ENCODE peak calls at places on chromosomes 11 and 22, in five cellular contexts. One of them, this sample, is unnamed.

GRCh38 chr11:94111660-94112059 is 17.0 kb upstream of the PANX1 start:
- DNase-seq in nephron progenitor cell: no peak
- DNase-seq in Calu3: no peak
- DNase-seq in mesothelial cell of epicardium: no peak
- DNase-seq in BJ: no peak
- DNase-seq in this sample: no peak

GRCh38 chr22:46025225-46025972 is 48.4 kb upstream of the WNT7B start:
- DNase-seq in Calu3: no peak
- DNase-seq in mesothelial cell of epicardium: no peak
- DNase-seq in BJ: no peak
- DNase-seq in nephron progenitor cell: no peak
- DNase-seq in this sample: no peak

GRCh38 chr11:62805991-62806441 is 776 bp upstream of the NXF1 start:
- DNase-seq in BJ: no peak
- DNase-seq in mesothelial cell of epicardium: no peak
- DNase-seq in nephron progenitor cell: no peak
- DNase-seq in Calu3: no peak
- DNase-seq in this sample: no peak

GRCh38 chr22:35116817-35117216 is 50.9 kb downstream of the ISX start:
- DNase-seq in nephron progenitor cell: no peak
- DNase-seq in BJ: no peak
- DNase-seq in Calu3: peak
- DNase-seq in mesothelial cell of epicardium: no peak
- DNase-seq in this sample: no peak

GRCh38 chr11:77865805-77866204 is 44.9 kb downstream of the AAMDC start:
- DNase-seq in nephron progenitor cell: no peak
- DNase-seq in Calu3: no peak
- DNase-seq in BJ: no peak
- DNase-seq in mesothelial cell of epicardium: no peak
- DNase-seq in this sample: no peak

GRCh38 chr11:86999859-87000753 is 37.6 kb upstream of the TMEM135 start:
- DNase-seq in Calu3: peak
- DNase-seq in nephron progenitor cell: no peak
- DNase-seq in BJ: no peak
- DNase-seq in mesothelial cell of epicardium: no peak
- DNase-seq in this sample: no peak

GRCh38 chr11:96095884-96096301 is 172.0 kb upstream of the MTMR2 start:
- DNase-seq in nephron progenitor cell: no peak
- DNase-seq in Calu3: peak
- DNase-seq in mesothelial cell of epicardium: no peak
- DNase-seq in BJ: no peak
- DNase-seq in this sample: no peak

GRCh38 chr11:102837151-102837550 is 6.3 kb downstream of the MMP3 start:
- DNase-seq in BJ: no peak
- DNase-seq in nephron progenitor cell: no peak
- DNase-seq in mesothelial cell of epicardium: no peak
- DNase-seq in Calu3: no peak
- DNase-seq in this sample: no peak

GRCh38 chr22:37999640-38000272 is 15.4 kb upstream of the SOX10 start:
- DNase-seq in mesothelial cell of epicardium: no peak
- DNase-seq in Calu3: peak
- DNase-seq in BJ: no peak
- DNase-seq in nephron progenitor cell: no peak
- DNase-seq in this sample: no peak

GRCh38 chr11:73213196-73214143 is 4.6 kb upstream of the P2RY2 start:
- DNase-seq in nephron progenitor cell: no peak
- DNase-seq in Calu3: no peak
- DNase-seq in mesothelial cell of epicardium: no peak
- DNase-seq in BJ: no peak
- DNase-seq in this sample: no peak

GRCh38 chr22:49321477-49322055 is 506.1 kb downstream of the BRD1 start:
- DNase-seq in mesothelial cell of epicardium: peak
- DNase-seq in BJ: no peak
- DNase-seq in Calu3: no peak
- DNase-seq in nephron progenitor cell: no peak
- DNase-seq in this sample: no peak

GRCh38 chr11:39777035-39777434 is 1682.4 kb downstream of the LRRC4C start:
- DNase-seq in BJ: no peak
- DNase-seq in nephron progenitor cell: no peak
- DNase-seq in mesothelial cell of epicardium: no peak
- DNase-seq in Calu3: no peak
- DNase-seq in this sample: no peak

GRCh38 chr11:62599909-62600308 is 1.8 kb downstream of the MTA2 start:
- DNase-seq in BJ: no peak
- DNase-seq in Calu3: no peak
- DNase-seq in mesothelial cell of epicardium: no peak
- DNase-seq in nephron progenitor cell: no peak
- DNase-seq in this sample: no peak

GRCh38 chr22:32700186-32700882 is 101.2 kb upstream of the TIMP3 start:
- DNase-seq in mesothelial cell of epicardium: no peak
- DNase-seq in Calu3: no peak
- DNase-seq in nephron progenitor cell: no peak
- DNase-seq in BJ: no peak
- DNase-seq in this sample: no peak

GRCh38 chr11:73950869-73951710 is at the start of gene DNAJB13:
- DNase-seq in BJ: no peak
- DNase-seq in nephron progenitor cell: peak
- DNase-seq in Calu3: peak
- DNase-seq in mesothelial cell of epicardium: no peak
- DNase-seq in this sample: no peak

GRCh38 chr22:35766654-35767580 is 49.2 kb downstream of the APOL5 start:
- DNase-seq in BJ: no peak
- DNase-seq in mesothelial cell of epicardium: no peak
- DNase-seq in nephron progenitor cell: no peak
- DNase-seq in Calu3: no peak
- DNase-seq in this sample: no peak

GRCh38 chr11:72828081-72828567 is 13.9 kb downstream of the ATG16L2 start:
- DNase-seq in Calu3: no peak
- DNase-seq in BJ: no peak
- DNase-seq in mesothelial cell of epicardium: no peak
- DNase-seq in nephron progenitor cell: no peak
- DNase-seq in this sample: no peak

GRCh38 chr22:29951675-29952413 is 68.9 kb downstream of the MTMR3 start:
- DNase-seq in nephron progenitor cell: no peak
- DNase-seq in Calu3: no peak
- DNase-seq in BJ: no peak
- DNase-seq in mesothelial cell of epicardium: no peak
- DNase-seq in this sample: no peak

GRCh38 chr11:8082391-8083087 is 1.5 kb downstream of the TUB start:
- DNase-seq in Calu3: no peak
- DNase-seq in BJ: no peak
- DNase-seq in nephron progenitor cell: peak
- DNase-seq in mesothelial cell of epicardium: no peak
- DNase-seq in this sample: no peak

GRCh38 chr11:81377418-81377817 is 1356.2 kb downstream of the FAM181B start:
- DNase-seq in mesothelial cell of epicardium: no peak
- DNase-seq in Calu3: no peak
- DNase-seq in BJ: no peak
- DNase-seq in nephron progenitor cell: no peak
- DNase-seq in this sample: no peak

GRCh38 chr11:46677991-46678740 is 22.3 kb downstream of the ARHGAP1 start:
- DNase-seq in nephron progenitor cell: no peak
- DNase-seq in Calu3: no peak
- DNase-seq in BJ: no peak
- DNase-seq in mesothelial cell of epicardium: no peak
- DNase-seq in this sample: no peak

GRCh38 chr11:70005107-70005818 is 72.9 kb upstream of the ANO1 start:
- DNase-seq in Calu3: no peak
- DNase-seq in BJ: peak
- DNase-seq in mesothelial cell of epicardium: no peak
- DNase-seq in nephron progenitor cell: no peak
- DNase-seq in this sample: no peak

GRCh38 chr11:118437046-118437735 is 899 bp downstream of the KMT2A start:
- DNase-seq in BJ: no peak
- DNase-seq in Calu3: peak
- DNase-seq in mesothelial cell of epicardium: peak
- DNase-seq in nephron progenitor cell: peak
- DNase-seq in this sample: no peak

GRCh38 chr11:118295834-118296454 is 8.6 kb upstream of the CD3E start:
- DNase-seq in nephron progenitor cell: no peak
- DNase-seq in BJ: no peak
- DNase-seq in Calu3: peak
- DNase-seq in mesothelial cell of epicardium: no peak
- DNase-seq in this sample: peak

GRCh38 chr22:23903328-23903971 is 9.3 kb downstream of the MIF start:
- DNase-seq in mesothelial cell of epicardium: no peak
- DNase-seq in Calu3: no peak
- DNase-seq in nephron progenitor cell: no peak
- DNase-seq in BJ: no peak
- DNase-seq in this sample: no peak

GRCh38 chr11:14101388-14101787 is 138.9 kb downstream of the SPON1 start:
- DNase-seq in mesothelial cell of epicardium: no peak
- DNase-seq in nephron progenitor cell: no peak
- DNase-seq in Calu3: no peak
- DNase-seq in BJ: no peak
- DNase-seq in this sample: no peak

GRCh38 chr22:49674479-49674830 is 153.2 kb downstream of the BRD1 start:
- DNase-seq in nephron progenitor cell: no peak
- DNase-seq in Calu3: no peak
- DNase-seq in BJ: no peak
- DNase-seq in mesothelial cell of epicardium: no peak
- DNase-seq in this sample: no peak

GRCh38 chr11:123338266-123338800 is 91.7 kb upstream of the GRAMD1B start:
- DNase-seq in Calu3: no peak
- DNase-seq in mesothelial cell of epicardium: no peak
- DNase-seq in nephron progenitor cell: no peak
- DNase-seq in BJ: no peak
- DNase-seq in this sample: no peak

GRCh38 chr11:9462806-9463537 is 2.2 kb downstream of the ZNF143 start:
- DNase-seq in Calu3: no peak
- DNase-seq in nephron progenitor cell: no peak
- DNase-seq in BJ: no peak
- DNase-seq in mesothelial cell of epicardium: no peak
- DNase-seq in this sample: no peak

GRCh38 chr11:64789331-64790204 is 11.2 kb upstream of the SF1 start:
- DNase-seq in BJ: no peak
- DNase-seq in Calu3: no peak
- DNase-seq in mesothelial cell of epicardium: no peak
- DNase-seq in nephron progenitor cell: no peak
- DNase-seq in this sample: no peak

GRCh38 chr22:28934026-28934425 is 50.7 kb downstream of the ZNRF3 start:
- DNase-seq in Calu3: no peak
- DNase-seq in BJ: no peak
- DNase-seq in mesothelial cell of epicardium: no peak
- DNase-seq in nephron progenitor cell: no peak
- DNase-seq in this sample: no peak

GRCh38 chr22:24578355-24579241 is 14.3 kb downstream of the LRRC75B start:
- DNase-seq in nephron progenitor cell: no peak
- DNase-seq in mesothelial cell of epicardium: no peak
- DNase-seq in Calu3: no peak
- DNase-seq in BJ: no peak
- DNase-seq in this sample: no peak

DNA sequence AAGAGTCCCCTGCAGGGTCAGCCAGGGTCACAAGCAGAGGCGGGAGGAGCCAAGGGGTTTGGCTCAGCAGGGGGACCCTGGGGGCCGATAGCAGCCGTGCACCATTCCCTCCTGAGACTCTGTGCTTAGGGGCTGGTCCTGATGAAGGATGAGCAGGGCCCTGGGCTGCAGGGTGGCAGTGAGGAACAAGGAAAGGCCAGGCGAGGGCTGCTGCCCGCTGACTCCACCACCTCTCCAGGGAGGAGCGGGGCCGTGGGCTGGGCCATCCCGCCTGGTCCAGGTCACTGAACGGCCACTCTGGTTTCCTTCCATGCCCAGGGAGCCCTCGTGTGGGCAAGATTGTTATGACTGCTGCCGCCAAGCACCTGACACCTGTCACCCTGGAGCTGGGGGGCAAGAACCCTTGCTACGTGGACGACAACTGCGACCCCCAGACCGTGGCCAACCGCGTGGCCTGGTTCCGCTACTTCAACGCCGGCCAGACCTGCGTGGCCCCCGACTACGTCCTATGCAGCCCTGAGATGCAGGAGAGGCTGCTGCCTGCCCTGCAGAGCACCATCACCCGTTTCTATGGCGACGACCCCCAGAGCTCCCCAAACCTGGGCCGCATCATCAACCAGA is 9.2 kb upstream of the NDUFS8 start:
- DNase-seq in nephron progenitor cell: no peak
- DNase-seq in mesothelial cell of epicardium: no peak
- DNase-seq in Calu3: peak
- DNase-seq in BJ: no peak
- DNase-seq in this sample: no peak
- TF ChIP-seq CTCF in nephron progenitor cell: peak
- TF ChIP-seq CTCF in mesothelial cell of epicardium: no peak
- TF ChIP-seq CTCF in Calu3: peak
- TF ChIP-seq CTCF in BJ: peak
- TF ChIP-seq CTCF in this sample: peak

GRCh38 chr11:60913793-60914619 is at the start of gene TMEM109:
- DNase-seq in mesothelial cell of epicardium: peak
- DNase-seq in BJ: peak
- DNase-seq in nephron progenitor cell: peak
- DNase-seq in Calu3: peak
- DNase-seq in this sample: no peak
- TF ChIP-seq CTCF in mesothelial cell of epicardium: no peak
- TF ChIP-seq CTCF in BJ: no peak
- TF ChIP-seq CTCF in nephron progenitor cell: no peak
- TF ChIP-seq CTCF in Calu3: no peak
- TF ChIP-seq CTCF in this sample: no peak

DNA sequence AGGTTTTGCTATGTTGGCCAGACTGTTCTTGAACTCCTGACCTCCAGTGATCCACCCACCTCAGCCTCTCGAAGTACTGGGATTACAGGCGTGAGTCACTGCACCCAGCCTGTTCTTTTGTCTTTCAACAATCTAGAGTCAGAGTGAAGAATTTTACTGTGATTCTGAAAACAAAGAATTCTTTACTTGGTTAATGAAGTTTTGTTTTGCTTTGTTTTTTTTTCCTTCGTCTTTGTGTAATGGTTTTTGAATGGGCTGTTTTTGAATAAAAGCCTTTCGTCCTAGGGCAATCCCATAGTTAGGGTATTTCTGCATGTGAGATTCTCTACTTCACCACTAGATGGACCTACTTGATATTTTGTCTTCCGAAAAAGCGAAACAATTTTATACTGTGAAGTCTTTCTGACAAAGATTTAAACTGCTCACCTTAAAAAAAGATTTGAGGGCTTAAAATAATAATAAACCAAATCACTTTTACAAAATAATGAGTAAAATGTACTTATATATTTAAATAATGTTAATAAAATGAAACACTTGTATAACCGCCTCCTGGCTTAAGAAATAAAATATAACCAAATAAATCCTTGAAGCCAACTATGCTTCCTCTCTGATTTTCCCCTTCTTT is 43.4 kb upstream of the SC5D start:
- DNase-seq in mesothelial cell of epicardium: no peak
- DNase-seq in BJ: peak
- DNase-seq in Calu3: no peak
- DNase-seq in nephron progenitor cell: no peak
- DNase-seq in this sample: peak
- TF ChIP-seq CTCF in mesothelial cell of epicardium: peak
- TF ChIP-seq CTCF in BJ: peak
- TF ChIP-seq CTCF in Calu3: no peak
- TF ChIP-seq CTCF in nephron progenitor cell: peak
- TF ChIP-seq CTCF in this sample: peak

GRCh38 chr11:33257897-33258630 is 883 bp downstream of the HIPK3 start:
- DNase-seq in Calu3: peak
- DNase-seq in BJ: peak
- DNase-seq in nephron progenitor cell: peak
- DNase-seq in mesothelial cell of epicardium: peak
- DNase-seq in this sample: peak
- TF ChIP-seq CTCF in Calu3: no peak
- TF ChIP-seq CTCF in BJ: peak
- TF ChIP-seq CTCF in nephron progenitor cell: no peak
- TF ChIP-seq CTCF in mesothelial cell of epicardium: no peak
- TF ChIP-seq CTCF in this sample: peak

GRCh38 chr11:11635456-11635855 is 13.7 kb upstream of the GALNT18 start:
- DNase-seq in Calu3: no peak
- DNase-seq in nephron progenitor cell: no peak
- DNase-seq in BJ: no peak
- DNase-seq in mesothelial cell of epicardium: no peak
- DNase-seq in this sample: no peak
- TF ChIP-seq CTCF in Calu3: no peak
- TF ChIP-seq CTCF in nephron progenitor cell: no peak
- TF ChIP-seq CTCF in BJ: no peak
- TF ChIP-seq CTCF in mesothelial cell of epicardium: no peak
- TF ChIP-seq CTCF in this sample: peak

This sample was measured in epithelial cell of proximal tubule.